ENCODE peak calls at places on chromosomes 7 and 10, in four cellular contexts. One of them, this sample, is unnamed.

GRCh38 chr10:133258066-133258817 is 18.4 kb downstream of the ADAM8 start:
- DNase-seq in mesendoderm: no peak
- DNase-seq in H9: no peak
- DNase-seq in H1: no peak
- DNase-seq in this sample: no peak

GRCh38 chr10:121823993-121824463 is 103.8 kb downstream of the ATE1 start:
- DNase-seq in mesendoderm: peak; percentile 53
- DNase-seq in H9: no peak
- DNase-seq in H1: no peak
- DNase-seq in this sample: peak; percentile 46

GRCh38 chr7:149624006-149624405 is 126.4 kb upstream of the ZNF746 start:
- DNase-seq in mesendoderm: peak; percentile 26
- DNase-seq in H9: no peak
- DNase-seq in H1: no peak
- DNase-seq in this sample: peak; percentile 11

GRCh38 chr7:148979827-148980226 is 48.5 kb downstream of the PDIA4 start:
- DNase-seq in mesendoderm: no peak
- DNase-seq in H9: no peak
- DNase-seq in H1: no peak
- DNase-seq in this sample: no peak

GRCh38 chr10:17234541-17234940 is 6.5 kb downstream of the VIM start:
- DNase-seq in mesendoderm: no peak
- DNase-seq in H9: no peak
- DNase-seq in H1: no peak
- DNase-seq in this sample: no peak

GRCh38 chr10:96671207-96671890 is 49.0 kb downstream of the PIK3AP1 start:
- DNase-seq in mesendoderm: no peak
- DNase-seq in H9: no peak
- DNase-seq in H1: no peak
- DNase-seq in this sample: no peak

GRCh38 chr7:44367475-44368030 is 42.2 kb upstream of the CAMK2B start:
- DNase-seq in mesendoderm: peak; percentile 25
- DNase-seq in H9: peak; percentile 43
- DNase-seq in H1: no peak
- DNase-seq in this sample: no peak

GRCh38 chr7:95545007-95545615 is 51.2 kb downstream of the PDK4 start:
- DNase-seq in mesendoderm: peak; percentile 67
- DNase-seq in H9: no peak
- DNase-seq in H1: no peak
- DNase-seq in this sample: peak; percentile 65

GRCh38 chr7:158362912-158363905 is 224.4 kb downstream of the PTPRN2 start:
- DNase-seq in mesendoderm: peak; percentile 51
- DNase-seq in H9: peak; percentile 71
- DNase-seq in H1: peak; percentile 83
- DNase-seq in this sample: no peak

GRCh38 chr10:48935141-48935540 is 4.5 kb downstream of the LRRC18 start:
- DNase-seq in mesendoderm: peak; percentile 67
- DNase-seq in H9: peak; percentile 23
- DNase-seq in H1: no peak
- DNase-seq in this sample: no peak

GRCh38 chr10:71092812-71093391 is 119.5 kb upstream of the UNC5B start:
- DNase-seq in mesendoderm: no peak
- DNase-seq in H9: no peak
- DNase-seq in H1: peak; percentile 41
- DNase-seq in this sample: no peak

GRCh38 chr7:155991470-155991869 is 179.2 kb upstream of the SHH start:
- DNase-seq in mesendoderm: no peak
- DNase-seq in H9: peak; percentile 5
- DNase-seq in H1: no peak
- DNase-seq in this sample: no peak

GRCh38 chr7:155992107-155992506 is 179.8 kb upstream of the SHH start:
- DNase-seq in mesendoderm: no peak
- DNase-seq in H9: no peak
- DNase-seq in H1: no peak
- DNase-seq in this sample: no peak

GRCh38 chr7:155992974-155993373 is 180.7 kb upstream of the SHH start:
- DNase-seq in mesendoderm: no peak
- DNase-seq in H9: peak; percentile 11
- DNase-seq in H1: peak; percentile 10
- DNase-seq in this sample: no peak

GRCh38 chr7:155993420-155994252 is 181.4 kb upstream of the SHH start:
- DNase-seq in mesendoderm: no peak
- DNase-seq in H9: peak; percentile 20
- DNase-seq in H1: peak; percentile 31
- DNase-seq in this sample: no peak

DNA sequence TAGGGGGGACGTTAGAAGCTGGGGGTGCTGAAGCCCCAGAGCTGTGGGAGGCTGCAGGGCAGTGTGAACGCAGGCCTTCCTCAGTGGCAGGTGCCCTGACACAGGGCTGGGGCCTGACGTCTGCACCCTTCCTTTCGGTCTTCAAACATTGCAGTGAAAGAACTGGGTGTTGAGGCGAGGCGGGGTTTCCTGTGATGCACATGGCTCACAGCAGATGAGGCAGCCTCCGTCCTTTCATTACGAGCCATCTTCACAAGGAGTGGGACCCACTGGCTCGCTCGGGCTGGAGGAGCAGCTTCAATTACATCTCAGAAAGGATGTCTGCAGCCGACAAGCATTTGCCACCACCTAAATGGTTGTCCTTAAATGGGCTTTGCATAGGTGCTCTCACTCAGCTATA is 180.3 kb upstream of the SHH start:
- DNase-seq in mesendoderm: no peak
- DNase-seq in H9: peak; percentile 10
- DNase-seq in H1: no peak
- DNase-seq in this sample: no peak
- H3K18ac ChIP-seq in mesendoderm: no peak overlapping the region
- H3K18ac ChIP-seq in H9: no peak overlapping the region
- H3K18ac ChIP-seq in H1: no peak overlapping the region
- H3K18ac ChIP-seq in this sample: no peak overlapping the region

DNA sequence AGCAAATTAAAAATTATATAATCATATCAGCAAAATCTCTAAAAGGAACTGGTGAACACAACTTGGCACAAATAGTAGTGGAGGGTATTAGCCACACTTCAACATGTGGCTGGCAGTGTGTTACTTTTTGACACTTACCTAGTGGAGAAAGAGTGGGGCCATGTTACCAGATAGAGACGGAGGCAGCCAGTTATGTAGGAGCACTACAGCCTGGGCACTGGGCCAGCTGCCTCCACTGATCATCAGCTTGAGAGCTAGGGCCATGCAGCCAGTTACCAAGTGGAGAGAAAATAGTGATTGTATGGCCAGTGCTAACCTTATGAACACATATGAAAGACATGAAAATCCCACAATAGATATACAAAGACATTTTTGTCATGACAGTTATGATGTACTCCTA is 243.1 kb downstream of the CTNNA3 start:
- DNase-seq in mesendoderm: no peak
- DNase-seq in H9: no peak
- DNase-seq in H1: no peak
- DNase-seq in this sample: no peak
- H4K5ac ChIP-seq in mesendoderm: no peak overlapping the region
- H4K5ac ChIP-seq in H9: no peak overlapping the region
- H4K5ac ChIP-seq in H1: no peak overlapping the region
- H4K5ac ChIP-seq in this sample: no peak overlapping the region

DNA sequence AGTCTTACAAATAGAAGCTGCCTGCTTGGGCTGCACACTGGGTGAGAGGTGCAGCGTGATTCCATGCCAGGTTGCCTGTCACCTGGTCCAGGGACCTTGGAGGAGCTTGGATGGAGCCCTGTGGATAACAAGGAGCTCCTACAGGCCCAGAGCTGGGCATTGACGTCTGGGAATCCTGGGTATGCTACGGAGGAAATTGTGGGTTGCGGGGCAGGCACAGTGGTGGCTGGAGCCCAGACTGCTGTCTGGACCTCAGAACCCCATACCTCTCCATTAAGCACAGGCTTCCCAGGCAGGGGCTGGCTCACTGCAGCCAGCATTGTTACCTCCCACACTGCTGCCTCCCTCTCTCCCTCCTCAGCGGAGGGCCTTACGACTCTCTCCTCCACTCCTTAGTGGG is 309.1 kb downstream of the RPS24 start:
- DNase-seq in mesendoderm: no peak
- DNase-seq in H9: peak; percentile 11
- DNase-seq in H1: peak; percentile 32
- DNase-seq in this sample: no peak
- H3K18ac ChIP-seq in mesendoderm: no peak overlapping the region
- H3K18ac ChIP-seq in H9: peak overlapping the region; percentile 18
- H3K18ac ChIP-seq in H1: no peak overlapping the region
- H3K18ac ChIP-seq in this sample: no peak overlapping the region

GRCh38 chr10:24292304-24293291 is 83.7 kb downstream of the KIAA1217 start:
- DNase-seq in mesendoderm: peak; percentile 21
- DNase-seq in H9: no peak
- DNase-seq in H1: no peak
- DNase-seq in this sample: no peak

GRCh38 chr10:24289235-24289634 is 80.3 kb downstream of the KIAA1217 start:
- DNase-seq in mesendoderm: no peak
- DNase-seq in H9: no peak
- DNase-seq in H1: no peak
- DNase-seq in this sample: no peak

GRCh38 chr10:24287559-24288195 is 78.7 kb downstream of the KIAA1217 start:
- DNase-seq in mesendoderm: no peak
- DNase-seq in H9: no peak
- DNase-seq in H1: no peak
- DNase-seq in this sample: no peak

DNA sequence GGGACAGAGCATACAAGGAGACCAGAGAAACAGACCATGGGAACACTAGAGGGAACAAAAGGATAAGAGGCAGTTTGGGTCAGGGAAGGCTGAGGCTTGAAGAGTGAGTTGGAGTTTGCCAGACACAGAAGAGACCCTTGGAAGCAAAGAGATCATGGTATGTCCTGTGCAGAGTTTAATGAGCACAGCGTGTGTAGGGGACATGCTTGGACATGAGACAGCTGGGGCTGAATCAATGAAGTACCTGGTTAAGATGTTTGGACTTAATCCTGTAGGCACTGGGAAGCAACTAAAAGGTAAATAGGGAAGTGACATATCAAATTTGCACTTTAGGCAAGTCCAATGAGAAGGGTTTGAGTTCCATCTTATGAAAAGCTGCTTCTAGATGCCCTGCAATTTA is 79.6 kb downstream of the KIAA1217 start:
- DNase-seq in mesendoderm: no peak
- DNase-seq in H9: no peak
- DNase-seq in H1: no peak
- DNase-seq in this sample: no peak
- H4K5ac ChIP-seq in mesendoderm: no peak overlapping the region
- H4K5ac ChIP-seq in H9: no peak overlapping the region
- H4K5ac ChIP-seq in H1: no peak overlapping the region
- H4K5ac ChIP-seq in this sample: no peak overlapping the region